ENCODE peak calls at places on chromosomes 1 and 21, in ten cellular contexts. One of them, this sample, is unnamed.

GRCh38 chr21:43191521-43191920 is 22.7 kb downstream of the CRYAA start:
- DNase-seq in PC-9: no peak
- DNase-seq in ovary: no peak
- DNase-seq in left ventricle myocardium inferior: no peak
- DNase-seq in A549: no peak
- DNase-seq in heart left ventricle: no peak
- DNase-seq in AG04450: no peak
- DNase-seq in OCI-LY7: no peak
- DNase-seq in astrocyte: no peak
- DNase-seq in fibroblast of lung: no peak
- DNase-seq in this sample: peak; percentile 38

GRCh38 chr1:36136535-36136934 is 11.5 kb upstream of the COL8A2 start:
- DNase-seq in PC-9: no peak
- DNase-seq in ovary: no peak
- DNase-seq in left ventricle myocardium inferior: no peak
- DNase-seq in A549: no peak
- DNase-seq in heart left ventricle: no peak
- DNase-seq in AG04450: peak; percentile 63
- DNase-seq in OCI-LY7: no peak
- DNase-seq in astrocyte: peak; percentile 92
- DNase-seq in fibroblast of lung: peak; percentile 80
- DNase-seq in this sample: no peak

GRCh38 chr1:39272027-39272790 is 67.7 kb downstream of the MACF1 start:
- DNase-seq in PC-9: no peak
- DNase-seq in ovary: no peak
- DNase-seq in left ventricle myocardium inferior: no peak
- DNase-seq in A549: no peak
- DNase-seq in heart left ventricle: no peak
- DNase-seq in AG04450: peak; percentile 30
- DNase-seq in OCI-LY7: peak; percentile 12
- DNase-seq in astrocyte: no peak
- DNase-seq in fibroblast of lung: peak; percentile 74
- DNase-seq in this sample: no peak

GRCh38 chr1:182633657-182634281 is 29.6 kb upstream of the RGS16 start:
- DNase-seq in PC-9: no peak
- DNase-seq in ovary: no peak
- DNase-seq in left ventricle myocardium inferior: no peak
- DNase-seq in A549: no peak
- DNase-seq in heart left ventricle: no peak
- DNase-seq in AG04450: no peak
- DNase-seq in OCI-LY7: peak; percentile 86
- DNase-seq in astrocyte: no peak
- DNase-seq in fibroblast of lung: no peak
- DNase-seq in this sample: no peak

GRCh38 chr1:174968750-174969244 is 30.9 kb upstream of the CACYBP start:
- DNase-seq in PC-9: peak; percentile 85
- DNase-seq in ovary: no peak
- DNase-seq in left ventricle myocardium inferior: no peak
- DNase-seq in A549: no peak
- DNase-seq in heart left ventricle: no peak
- DNase-seq in AG04450: no peak
- DNase-seq in OCI-LY7: peak; percentile 37
- DNase-seq in astrocyte: peak; percentile 96
- DNase-seq in fibroblast of lung: peak; percentile 43
- DNase-seq in this sample: no peak

GRCh38 chr21:45880097-45881068 is 101.2 kb upstream of the COL6A1 start:
- DNase-seq in PC-9: no peak
- DNase-seq in ovary: peak; percentile 54
- DNase-seq in left ventricle myocardium inferior: peak; percentile 60
- DNase-seq in A549: peak; percentile 62
- DNase-seq in heart left ventricle: peak; percentile 80
- DNase-seq in AG04450: no peak
- DNase-seq in OCI-LY7: peak; percentile 65
- DNase-seq in astrocyte: peak; percentile 45
- DNase-seq in fibroblast of lung: peak; percentile 86
- DNase-seq in this sample: peak; percentile 56

GRCh38 chr1:100146958-100147357 is 14.0 kb downstream of the TRMT13 start:
- DNase-seq in PC-9: no peak
- DNase-seq in ovary: no peak
- DNase-seq in left ventricle myocardium inferior: no peak
- DNase-seq in A549: no peak
- DNase-seq in heart left ventricle: no peak
- DNase-seq in AG04450: no peak
- DNase-seq in OCI-LY7: no peak
- DNase-seq in astrocyte: no peak
- DNase-seq in fibroblast of lung: no peak
- DNase-seq in this sample: no peak

GRCh38 chr1:229296541-229296941 is 25.6 kb downstream of the RAB4A start:
- DNase-seq in PC-9: peak; percentile 55
- DNase-seq in ovary: no peak
- DNase-seq in left ventricle myocardium inferior: peak; percentile 24
- DNase-seq in A549: no peak
- DNase-seq in heart left ventricle: no peak
- DNase-seq in AG04450: peak; percentile 45
- DNase-seq in OCI-LY7: no peak
- DNase-seq in astrocyte: peak; percentile 77
- DNase-seq in fibroblast of lung: peak; percentile 68
- DNase-seq in this sample: peak; percentile 53

GRCh38 chr1:1282998-1283397 is 2.8 kb downstream of the SCNN1D start:
- DNase-seq in PC-9: no peak
- DNase-seq in ovary: no peak
- DNase-seq in left ventricle myocardium inferior: no peak
- DNase-seq in A549: no peak
- DNase-seq in heart left ventricle: no peak
- DNase-seq in AG04450: no peak
- DNase-seq in OCI-LY7: no peak
- DNase-seq in astrocyte: peak; percentile 75
- DNase-seq in fibroblast of lung: no peak
- DNase-seq in this sample: no peak

GRCh38 chr1:178962853-178963810 is 62.6 kb upstream of the FAM20B start:
- DNase-seq in PC-9: no peak
- DNase-seq in ovary: no peak
- DNase-seq in left ventricle myocardium inferior: no peak
- DNase-seq in A549: no peak
- DNase-seq in heart left ventricle: no peak
- DNase-seq in AG04450: no peak
- DNase-seq in OCI-LY7: no peak
- DNase-seq in astrocyte: no peak
- DNase-seq in fibroblast of lung: no peak
- DNase-seq in this sample: peak; percentile 60

GRCh38 chr1:70090875-70091274 is 114.5 kb downstream of the LRRC40 start:
- DNase-seq in PC-9: peak; percentile 65
- DNase-seq in ovary: no peak
- DNase-seq in left ventricle myocardium inferior: no peak
- DNase-seq in A549: no peak
- DNase-seq in heart left ventricle: no peak
- DNase-seq in AG04450: peak; percentile 67
- DNase-seq in OCI-LY7: no peak
- DNase-seq in astrocyte: peak; percentile 59
- DNase-seq in fibroblast of lung: peak; percentile 54
- DNase-seq in this sample: no peak

GRCh38 chr21:38120984-38121855 is 135.6 kb upstream of the KCNJ15 start:
- DNase-seq in PC-9: no peak
- DNase-seq in ovary: no peak
- DNase-seq in left ventricle myocardium inferior: no peak
- DNase-seq in A549: no peak
- DNase-seq in heart left ventricle: no peak
- DNase-seq in AG04450: no peak
- DNase-seq in OCI-LY7: no peak
- DNase-seq in astrocyte: no peak
- DNase-seq in fibroblast of lung: no peak
- DNase-seq in this sample: no peak

GRCh38 chr1:72623299-72623708 is 341.0 kb upstream of the NEGR1 start:
- DNase-seq in PC-9: peak; percentile 42
- DNase-seq in ovary: no peak
- DNase-seq in left ventricle myocardium inferior: no peak
- DNase-seq in A549: no peak
- DNase-seq in heart left ventricle: no peak
- DNase-seq in AG04450: peak; percentile 11
- DNase-seq in OCI-LY7: peak; percentile 37
- DNase-seq in astrocyte: peak; percentile 34
- DNase-seq in fibroblast of lung: peak; percentile 64
- DNase-seq in this sample: no peak

GRCh38 chr1:198686069-198686728 is 47.4 kb downstream of the PTPRC start:
- DNase-seq in PC-9: peak; percentile 41
- DNase-seq in ovary: no peak
- DNase-seq in left ventricle myocardium inferior: no peak
- DNase-seq in A549: no peak
- DNase-seq in heart left ventricle: no peak
- DNase-seq in AG04450: no peak
- DNase-seq in OCI-LY7: peak; percentile 55
- DNase-seq in astrocyte: peak; percentile 43
- DNase-seq in fibroblast of lung: peak; percentile 72
- DNase-seq in this sample: no peak
- TF ChIP-seq CTCF in PC-9: peak; percentile 62
- TF ChIP-seq CTCF in ovary: no peak
- TF ChIP-seq CTCF in left ventricle myocardium inferior: peak; percentile 27
- TF ChIP-seq CTCF in A549: peak; percentile 59
- TF ChIP-seq CTCF in heart left ventricle: no peak
- TF ChIP-seq CTCF in AG04450: peak; percentile 28
- TF ChIP-seq CTCF in OCI-LY7: peak; percentile 90
- TF ChIP-seq CTCF in astrocyte: peak; percentile 28
- TF ChIP-seq CTCF in fibroblast of lung: no peak
- TF ChIP-seq CTCF in this sample: no peak

GRCh38 chr1:67436511-67437057 is 6.4 kb upstream of the SERBP1 start:
- DNase-seq in PC-9: no peak
- DNase-seq in ovary: no peak
- DNase-seq in left ventricle myocardium inferior: no peak
- DNase-seq in A549: no peak
- DNase-seq in heart left ventricle: no peak
- DNase-seq in AG04450: no peak
- DNase-seq in OCI-LY7: no peak
- DNase-seq in astrocyte: no peak
- DNase-seq in fibroblast of lung: no peak
- DNase-seq in this sample: no peak

GRCh38 chr1:67439277-67440029 is 9.3 kb upstream of the SERBP1 start:
- DNase-seq in PC-9: no peak
- DNase-seq in ovary: no peak
- DNase-seq in left ventricle myocardium inferior: no peak
- DNase-seq in A549: no peak
- DNase-seq in heart left ventricle: no peak
- DNase-seq in AG04450: no peak
- DNase-seq in OCI-LY7: no peak
- DNase-seq in astrocyte: peak; percentile 71
- DNase-seq in fibroblast of lung: no peak
- DNase-seq in this sample: no peak

GRCh38 chr1:67441183-67441582 is 11.0 kb upstream of the SERBP1 start:
- DNase-seq in PC-9: no peak
- DNase-seq in ovary: peak; percentile 69
- DNase-seq in left ventricle myocardium inferior: peak; percentile 23
- DNase-seq in A549: no peak
- DNase-seq in heart left ventricle: no peak
- DNase-seq in AG04450: no peak
- DNase-seq in OCI-LY7: peak; percentile 22
- DNase-seq in astrocyte: peak; percentile 48
- DNase-seq in fibroblast of lung: peak; percentile 73
- DNase-seq in this sample: peak; percentile 33

GRCh38 chr1:67434491-67434890 is 4.3 kb upstream of the SERBP1 start:
- DNase-seq in PC-9: no peak
- DNase-seq in ovary: no peak
- DNase-seq in left ventricle myocardium inferior: no peak
- DNase-seq in A549: no peak
- DNase-seq in heart left ventricle: no peak
- DNase-seq in AG04450: no peak
- DNase-seq in OCI-LY7: no peak
- DNase-seq in astrocyte: no peak
- DNase-seq in fibroblast of lung: peak; percentile 80
- DNase-seq in this sample: no peak

GRCh38 chr1:67437961-67438360 is 7.8 kb upstream of the SERBP1 start:
- DNase-seq in PC-9: no peak
- DNase-seq in ovary: no peak
- DNase-seq in left ventricle myocardium inferior: no peak
- DNase-seq in A549: no peak
- DNase-seq in heart left ventricle: no peak
- DNase-seq in AG04450: no peak
- DNase-seq in OCI-LY7: no peak
- DNase-seq in astrocyte: no peak
- DNase-seq in fibroblast of lung: no peak
- DNase-seq in this sample: no peak
- H3K4me3 ChIP-seq in PC-9: no peak overlapping the region
- H3K4me3 ChIP-seq in ovary: no peak overlapping the region
- H3K4me3 ChIP-seq in left ventricle myocardium inferior: no peak overlapping the region
- H3K4me3 ChIP-seq in A549: no peak overlapping the region
- H3K4me3 ChIP-seq in heart left ventricle: no peak overlapping the region
- H3K4me3 ChIP-seq in AG04450: no peak overlapping the region
- H3K4me3 ChIP-seq in OCI-LY7: no peak overlapping the region
- H3K4me3 ChIP-seq in astrocyte: no peak overlapping the region
- H3K4me3 ChIP-seq in fibroblast of lung: no peak overlapping the region
- H3K4me3 ChIP-seq in this sample: no peak overlapping the region

GRCh38 chr1:8312235-8313218 is 5.4 kb upstream of the SLC45A1 start:
- DNase-seq in PC-9: no peak
- DNase-seq in ovary: no peak
- DNase-seq in left ventricle myocardium inferior: peak; percentile 31
- DNase-seq in A549: no peak
- DNase-seq in heart left ventricle: no peak
- DNase-seq in AG04450: no peak
- DNase-seq in OCI-LY7: no peak
- DNase-seq in astrocyte: no peak
- DNase-seq in fibroblast of lung: no peak
- DNase-seq in this sample: no peak
- H3K27ac ChIP-seq in PC-9: no peak overlapping the region
- H3K27ac ChIP-seq in ovary: no peak overlapping the region
- H3K27ac ChIP-seq in left ventricle myocardium inferior: peak overlapping the region; percentile 37
- H3K27ac ChIP-seq in A549: peak overlapping the region; percentile 90
- H3K27ac ChIP-seq in heart left ventricle: no peak overlapping the region
- H3K27ac ChIP-seq in AG04450: no peak overlapping the region
- H3K27ac ChIP-seq in OCI-LY7: no peak overlapping the region
- H3K27ac ChIP-seq in astrocyte: no peak overlapping the region
- H3K27ac ChIP-seq in fibroblast of lung: no peak overlapping the region
- H3K27ac ChIP-seq in this sample: no peak overlapping the region

GRCh38 chr1:63728611-63729226 is 45.1 kb upstream of the ROR1 start:
- DNase-seq in PC-9: no peak
- DNase-seq in ovary: no peak
- DNase-seq in left ventricle myocardium inferior: no peak
- DNase-seq in A549: no peak
- DNase-seq in heart left ventricle: no peak
- DNase-seq in AG04450: no peak
- DNase-seq in OCI-LY7: no peak
- DNase-seq in astrocyte: no peak
- DNase-seq in fibroblast of lung: no peak
- DNase-seq in this sample: no peak

GRCh38 chr1:63718464-63719075 is 55.2 kb upstream of the ROR1 start:
- DNase-seq in PC-9: no peak
- DNase-seq in ovary: no peak
- DNase-seq in left ventricle myocardium inferior: no peak
- DNase-seq in A549: no peak
- DNase-seq in heart left ventricle: no peak
- DNase-seq in AG04450: no peak
- DNase-seq in OCI-LY7: no peak
- DNase-seq in astrocyte: no peak
- DNase-seq in fibroblast of lung: no peak
- DNase-seq in this sample: no peak

GRCh38 chr1:63721531-63722189 is 52.2 kb upstream of the ROR1 start:
- DNase-seq in PC-9: peak; percentile 57
- DNase-seq in ovary: no peak
- DNase-seq in left ventricle myocardium inferior: no peak
- DNase-seq in A549: no peak
- DNase-seq in heart left ventricle: no peak
- DNase-seq in AG04450: no peak
- DNase-seq in OCI-LY7: no peak
- DNase-seq in astrocyte: peak; percentile 53
- DNase-seq in fibroblast of lung: no peak
- DNase-seq in this sample: no peak

GRCh38 chr1:63724375-63724774 is 49.4 kb upstream of the ROR1 start:
- DNase-seq in PC-9: no peak
- DNase-seq in ovary: no peak
- DNase-seq in left ventricle myocardium inferior: no peak
- DNase-seq in A549: no peak
- DNase-seq in heart left ventricle: no peak
- DNase-seq in AG04450: no peak
- DNase-seq in OCI-LY7: no peak
- DNase-seq in astrocyte: no peak
- DNase-seq in fibroblast of lung: no peak
- DNase-seq in this sample: no peak

GRCh38 chr1:63723618-63724017 is 50.2 kb upstream of the ROR1 start:
- DNase-seq in PC-9: peak; percentile 37
- DNase-seq in ovary: no peak
- DNase-seq in left ventricle myocardium inferior: no peak
- DNase-seq in A549: no peak
- DNase-seq in heart left ventricle: no peak
- DNase-seq in AG04450: no peak
- DNase-seq in OCI-LY7: no peak
- DNase-seq in astrocyte: no peak
- DNase-seq in fibroblast of lung: peak; percentile 53
- DNase-seq in this sample: no peak
- TF ChIP-seq CTCF in PC-9: no peak
- TF ChIP-seq CTCF in ovary: no peak
- TF ChIP-seq CTCF in left ventricle myocardium inferior: no peak
- TF ChIP-seq CTCF in A549: no peak
- TF ChIP-seq CTCF in heart left ventricle: no peak
- TF ChIP-seq CTCF in AG04450: no peak
- TF ChIP-seq CTCF in OCI-LY7: no peak
- TF ChIP-seq CTCF in astrocyte: no peak
- TF ChIP-seq CTCF in fibroblast of lung: no peak
- TF ChIP-seq CTCF in this sample: no peak

This sample was measured in psoas muscle.